ENCODE peak calls at places on chromosomes 11 and 22, in six cellular contexts. G is psoas muscle, K is left ventricle myocardium inferior, O is sigmoid colon, R is hepatocyte, D is AG04450. U is an unnamed sample.

GRCh38 chr11:61828629-61829407 is 718 bp downstream of the FADS2 start:
- DNase-seq in O (peak; percentile 74), D (no peak), K (peak; percentile 62), R (peak; percentile 74), G (peak; percentile 63), U (no peak)

GRCh38 chr22:45311033-45311531 is 1.3 kb downstream of the FAM118A start:
- DNase-seq in O (no peak), D (no peak), K (no peak), R (peak; percentile 53), G (no peak), U (no peak)

GRCh38 chr22:37027556-37027955 is 8.0 kb downstream of the MPST start:
- DNase-seq in R (no peak), G (no peak), K (no peak), D (no peak), O (no peak), U (no peak)

GRCh38 chr11:128291835-128292234 is 295.5 kb downstream of the ETS1 start:
- DNase-seq in O (no peak), D (no peak), R (no peak), G (no peak), K (no peak), U (no peak)

GRCh38 chr11:70065318-70066135 is 12.6 kb upstream of the ANO1 start:
- DNase-seq in G (no peak), K (no peak), D (no peak), O (peak; percentile 48), R (no peak), U (no peak)

GRCh38 chr11:102367364-102367763 is 20.4 kb downstream of the BIRC2 start:
- DNase-seq in R (peak; percentile 35), K (no peak), G (no peak), D (no peak), O (no peak), U (no peak)

GRCh38 chr11:50394017-50394416 is 361.3 kb downstream of the OR4C45 start:
- DNase-seq in R (no peak), G (no peak), K (no peak), O (no peak), D (no peak), U (no peak)

GRCh38 chr22:25069758-25070461 is 117.4 kb downstream of the KIAA1671 start:
- DNase-seq in D (no peak), R (no peak), O (no peak), G (peak; percentile 76), K (no peak), U (no peak)

GRCh38 chr22:50041361-50042065 is 16.6 kb downstream of the TTLL8 start:
- DNase-seq in G (no peak), O (peak; percentile 58), K (no peak), D (no peak), R (no peak), U (no peak)

GRCh38 chr11:102539567-102539966 is 9.0 kb upstream of the MMP7 start:
- DNase-seq in G (no peak), O (no peak), R (no peak), D (no peak), K (no peak), U (no peak)

GRCh38 chr22:29457730-29458129 is 19.3 kb downstream of the RFPL1 start:
- DNase-seq in K (no peak), O (no peak), D (no peak), G (no peak), R (peak; percentile 45), U (no peak)

GRCh38 chr11:3123761-3124733 is 41.1 kb downstream of the OSBPL5 start:
- DNase-seq in D (peak; percentile 88), K (peak; percentile 86), G (peak; percentile 94), O (peak; percentile 97), R (peak; percentile 42), U (peak; percentile 5)

GRCh38 chr11:32435511-32435946 is at the start of gene WT1:
- DNase-seq in G (no peak), K (peak; percentile 66), D (no peak), O (no peak), R (no peak), U (no peak)

GRCh38 chr11:63670738-63671321 is 346 bp downstream of the ATL3 start:
- DNase-seq in O (peak; percentile 77), D (no peak), K (peak; percentile 59), R (peak; percentile 52), G (peak; percentile 72), U (peak; percentile 12)

DNA sequence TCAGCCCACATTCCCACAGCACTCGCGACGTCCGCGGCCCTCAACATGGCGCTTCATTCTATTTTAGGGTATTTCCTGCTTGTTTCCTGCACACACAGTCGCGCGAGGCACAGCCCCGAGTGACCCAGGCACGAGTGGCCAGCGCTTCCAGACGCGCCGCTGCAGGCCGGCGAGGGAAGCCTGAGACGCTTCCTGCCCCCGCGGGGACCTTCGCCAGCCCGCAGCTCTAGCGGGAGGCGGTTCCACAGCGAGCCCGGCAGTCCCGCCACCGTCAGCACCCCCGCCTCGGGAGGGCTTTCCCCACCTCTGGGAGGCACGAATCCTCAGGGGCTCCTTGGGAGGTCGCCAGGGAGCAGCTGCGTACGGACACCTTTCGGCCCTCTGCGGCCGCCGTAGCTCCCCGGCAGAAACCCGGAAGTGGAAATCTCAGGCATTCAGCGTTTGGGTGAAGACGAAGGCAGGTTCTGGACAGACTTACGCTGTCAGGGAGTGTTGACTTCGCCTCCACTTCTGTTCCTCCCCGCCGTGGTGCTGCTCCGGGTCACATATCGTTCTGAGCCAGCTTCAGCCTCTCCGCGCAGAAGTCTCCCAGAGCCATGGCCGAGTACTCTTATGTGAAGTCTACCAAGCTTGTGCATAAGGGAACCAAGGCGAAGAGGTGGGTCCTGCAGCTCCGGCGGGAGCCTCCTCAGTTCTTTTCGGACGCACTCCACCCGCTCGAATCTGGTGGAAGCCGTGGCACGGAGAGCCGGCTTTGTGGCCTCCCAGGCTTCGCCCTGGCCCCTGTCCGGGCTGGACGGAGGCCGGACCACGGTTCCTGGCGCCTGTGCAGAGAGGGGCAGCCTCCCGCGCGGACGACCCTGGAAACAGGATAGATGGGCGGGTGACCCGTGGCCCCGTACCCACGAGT is 2925.9 kb upstream of the OR11H1 start:
- DNase-seq in D (no peak), O (peak; percentile 63), G (peak; percentile 55), K (peak; percentile 19), R (peak; percentile 9), U (no peak)
- H3K9me3 ChIP-seq in D (peaks cover 24% of the 10 kb centered on the region), O (no peaks in the 10 kb centered on the region), G (peaks cover 9% of the 10 kb centered on the region), K (peaks cover 59% of the 10 kb centered on the region), R (peaks cover 21% of the 10 kb centered on the region), U (peaks cover 3% of the 10 kb centered on the region)

GRCh38 chr22:21867528-21868266 is at the start of gene MAPK1:
- DNase-seq in K (peak; percentile 95), G (peak; percentile 96), R (peak; percentile 96), O (peak; percentile 96), D (peak; percentile 33), U (peak; percentile 93)
- H3K9me3 ChIP-seq in K (no peaks in the 10 kb centered on the region), G (no peaks in the 10 kb centered on the region), R (no peaks in the 10 kb centered on the region), O (no peaks in the 10 kb centered on the region), D (no peaks in the 10 kb centered on the region), U (no peaks in the 10 kb centered on the region)

GRCh38 chr22:48300877-48301276 is 1526.8 kb downstream of the BRD1 start:
- DNase-seq in R (no peak), O (no peak), D (no peak), G (no peak), K (no peak), U (no peak)

GRCh38 chr22:48299801-48300200 is 1527.9 kb downstream of the BRD1 start:
- DNase-seq in O (no peak), K (no peak), G (no peak), D (no peak), R (no peak), U (no peak)

GRCh38 chr22:48301908-48302307 is 1525.8 kb downstream of the BRD1 start:
- DNase-seq in K (no peak), D (no peak), O (no peak), G (no peak), R (no peak), U (no peak)

GRCh38 chr22:48301421-48301820 is 1526.3 kb downstream of the BRD1 start:
- DNase-seq in K (no peak), G (no peak), D (no peak), O (no peak), R (no peak), U (no peak)

GRCh38 chr22:48299124-48299523 is 1528.5 kb downstream of the BRD1 start:
- DNase-seq in O (no peak), K (no peak), G (no peak), D (no peak), R (no peak), U (no peak)
- H3K9me3 ChIP-seq in O (no peaks in the 10 kb centered on the region), K (no peaks in the 10 kb centered on the region), G (no peaks in the 10 kb centered on the region), D (peaks cover 61% of the 10 kb centered on the region), R (no peaks in the 10 kb centered on the region), U (no peaks in the 10 kb centered on the region)

GRCh38 chr11:122977455-122978302 is 4.0 kb downstream of the BSX start:
- DNase-seq in R (no peak), G (no peak), O (peak; percentile 59), K (no peak), D (no peak), U (no peak)
- H3K9me3 ChIP-seq in R (no peaks in the 10 kb centered on the region), G (no peaks in the 10 kb centered on the region), O (no peaks in the 10 kb centered on the region), K (no peaks in the 10 kb centered on the region), D (peaks cover 3% of the 10 kb centered on the region), U (no peaks in the 10 kb centered on the region)

DNA sequence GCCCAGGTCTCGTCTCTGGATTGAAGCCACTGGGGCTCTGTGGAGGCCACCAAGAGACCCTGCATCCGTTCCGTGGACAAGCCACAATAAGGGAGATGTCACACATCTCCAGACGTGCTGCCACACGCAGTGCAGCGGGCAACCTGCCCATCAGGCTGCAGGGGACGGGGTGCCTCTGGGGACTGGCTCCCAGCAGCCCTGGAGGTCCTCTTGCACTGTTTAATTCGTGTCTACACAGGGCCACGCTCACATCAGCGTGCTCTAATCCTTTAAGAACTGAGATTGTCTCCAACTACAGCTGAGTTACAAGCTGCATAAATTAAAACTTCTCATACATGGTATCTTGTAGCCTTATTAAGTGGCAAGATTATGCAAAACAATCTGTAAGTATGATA is 1232.2 kb downstream of the BRD1 start:
- DNase-seq in K (no peak), G (no peak), R (no peak), D (no peak), O (no peak), U (no peak)
- H3K9me3 ChIP-seq in K (peaks cover 12% of the 10 kb centered on the region), G (peaks cover 4% of the 10 kb centered on the region), R (no peaks in the 10 kb centered on the region), D (peaks cover 97% of the 10 kb centered on the region), O (no peaks in the 10 kb centered on the region), U (no peaks in the 10 kb centered on the region)

DNA sequence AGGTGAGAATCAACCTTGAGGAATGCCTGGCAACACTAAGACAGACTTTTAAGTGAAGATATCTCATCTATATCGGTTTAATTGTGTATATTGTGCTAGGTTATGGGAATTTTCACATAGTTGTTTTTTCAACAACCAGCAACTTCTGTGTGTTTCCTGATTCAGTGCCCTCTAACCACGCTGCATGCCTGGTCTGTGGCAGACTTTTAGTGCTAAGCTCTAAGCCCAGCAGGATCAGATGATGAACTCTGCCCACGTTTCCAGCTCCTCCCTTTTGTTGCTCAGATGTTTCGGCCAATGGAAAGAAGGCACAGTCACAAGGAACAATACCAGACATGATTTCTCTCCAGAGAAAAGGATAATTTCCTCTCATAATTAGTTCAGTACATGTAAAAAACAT is 1.4 kb upstream of the VWA5A start:
- DNase-seq in K (no peak), D (no peak), O (no peak), R (peak; percentile 50), G (no peak), U (no peak)
- H3K9me3 ChIP-seq in K (no peaks in the 10 kb centered on the region), D (no peaks in the 10 kb centered on the region), O (no peaks in the 10 kb centered on the region), R (no peaks in the 10 kb centered on the region), G (no peaks in the 10 kb centered on the region), U (no peaks in the 10 kb centered on the region)

GRCh38 chr22:47303161-47303890 is 540.9 kb downstream of the TBC1D22A start:
- DNase-seq in G (no peak), O (no peak), D (no peak), R (no peak), K (no peak), U (no peak)
- H3K9me3 ChIP-seq in G (no peaks in the 10 kb centered on the region), O (no peaks in the 10 kb centered on the region), D (peaks cover 4% of the 10 kb centered on the region), R (no peaks in the 10 kb centered on the region), K (no peaks in the 10 kb centered on the region), U (no peaks in the 10 kb centered on the region)

U was measured in T-helper 17 cell.